ENCODE peak calls at places on chromosome 19, in six cellular contexts. B is stimulated activated CD4-positive, alpha-beta T cell treated with anti-CD3 and anti-CD28 coated beads, Interleukin-15, amount 100 ng/mL, for 1 hour; M is BJ; Q is non-pigmented ciliary epithelial cell; L is GOT3; F is neural crest cell. A is an unnamed sample.

GRCh38 chr19:34676697-34677385 is at the start of gene SCGB2B2:
- DNase-seq in B (no peak), F (no peak), M (no peak), L (no peak), Q (peak), A (no peak)

GRCh38 chr19:54674021-54674617 is 11.3 kb downstream of the LILRB4 start:
- DNase-seq in Q (no peak), L (no peak), F (no peak), B (no peak), M (no peak), A (peak)

GRCh38 chr19:48629599-48630288 is 7.4 kb downstream of the DBP start:
- DNase-seq in M (no peak), L (no peak), B (no peak), Q (no peak), F (no peak), A (peak)

GRCh38 chr19:33438016-33438671 is 64.6 kb downstream of the CEBPG start:
- DNase-seq in Q (no peak), M (no peak), L (no peak), F (no peak), B (no peak), A (peak)

GRCh38 chr19:1624458-1624857 is 19.2 kb upstream of the UQCR11 start:
- DNase-seq in Q (peak), L (no peak), F (peak), B (peak), M (no peak), A (peak)

GRCh38 chr19:2573916-2574315 is 98.0 kb downstream of the GADD45B start:
- DNase-seq in B (no peak), M (no peak), Q (no peak), L (no peak), F (no peak), A (no peak)

GRCh38 chr19:45527731-45528130 is 20.5 kb downstream of the VASP start:
- DNase-seq in L (no peak), M (no peak), B (no peak), F (no peak), Q (no peak), A (no peak)

GRCh38 chr19:42468273-42468796 is 25.6 kb upstream of the CXCL17 start:
- DNase-seq in Q (peak), F (no peak), L (peak), M (peak), B (no peak), A (peak)

GRCh38 chr19:55542292-55542855 is 3.0 kb downstream of the SBK3 start:
- DNase-seq in L (no peak), M (no peak), Q (no peak), F (no peak), B (no peak), A (no peak)

GRCh38 chr19:12995596-12996541 is 594 bp downstream of the NFIX start:
- DNase-seq in B (no peak), Q (no peak), L (no peak), M (no peak), F (no peak), A (no peak)

GRCh38 chr19:17775991-17776803 is 18.7 kb upstream of the B3GNT3 start:
- DNase-seq in B (no peak), L (no peak), F (no peak), Q (no peak), M (no peak), A (peak)

GRCh38 chr19:10228925-10229324 is 2.2 kb downstream of the S1PR2 start:
- DNase-seq in Q (no peak), B (no peak), F (no peak), L (no peak), M (no peak), A (peak)

GRCh38 chr19:36573948-36574726 is 1.0 kb upstream of the ZNF529 start:
- DNase-seq in M (no peak), Q (no peak), F (no peak), L (no peak), B (no peak), A (no peak)

GRCh38 chr19:2815923-2816322 is 3.7 kb upstream of the ZNF554 start:
- DNase-seq in F (no peak), B (no peak), L (no peak), Q (no peak), M (no peak), A (no peak)

GRCh38 chr19:10870501-10870954 is 825 bp upstream of the CARM1 start:
- DNase-seq in Q (no peak), M (no peak), F (no peak), B (no peak), L (no peak), A (no peak)

GRCh38 chr19:29273000-29273691 is 60.2 kb upstream of the UQCRFS1 start:
- DNase-seq in F (no peak), M (no peak), B (no peak), Q (no peak), L (no peak), A (no peak)

GRCh38 chr19:44795398-44795987 is 13.4 kb upstream of the BCAM start:
- DNase-seq in Q (no peak), F (no peak), L (no peak), M (no peak), B (no peak), A (no peak)

GRCh38 chr19:14187586-14187985 is 18.4 kb downstream of the ADGRL1 start:
- DNase-seq in L (no peak), F (no peak), B (no peak), Q (no peak), M (no peak), A (no peak)

GRCh38 chr19:33724723-33725060 is 72.0 kb upstream of the KCTD15 start:
- DNase-seq in Q (no peak), L (no peak), M (no peak), B (no peak), F (no peak), A (no peak)

GRCh38 chr19:16067205-16067938 is 8.9 kb upstream of the TPM4 start:
- DNase-seq in M (no peak), L (peak), B (no peak), F (no peak), Q (no peak), A (peak)

GRCh38 chr19:51396175-51396574 is 5.8 kb upstream of the C19orf84 start:
- DNase-seq in L (no peak), M (no peak), B (no peak), Q (no peak), F (no peak), A (no peak)

A was measured in fibroblast of the aortic adventitia.